ENCODE peak calls at places on chromosomes 7 and 10, in nine cellular contexts. S, I, Q, O, L, M, C, G and Y are unnamed samples. For H3K36me3 and H3K4me1, the result is how much of the 10 kb centered on the place peaks cover.

GRCh38 chr10:121516483-121516882 is 81.8 kb downstream of the FGFR2 start:
- DNase-seq in C (no peak), I (no peak), S (no peak), M (no peak), G (no peak), Q (no peak), O (no peak), L (no peak), Y (no peak)

GRCh38 chr10:92573091-92573797 is 649 bp downstream of the IDE start:
- DNase-seq in O (peak), S (no peak), Q (no peak), I (peak), L (no peak), G (no peak), C (peak), M (peak), Y (peak)

GRCh38 chr7:32062150-32062549 is 8.1 kb downstream of the PDE1C start:
- DNase-seq in I (peak), Q (no peak), G (peak), S (no peak), M (peak), L (no peak), O (peak), C (no peak), Y (peak)

GRCh38 chr7:26198133-26198780 is 2.3 kb downstream of the HNRNPA2B1 start:
- DNase-seq in O (no peak), L (no peak), I (no peak), G (no peak), S (no peak), M (no peak), Q (no peak), C (no peak), Y (no peak)

GRCh38 chr7:148941598-148942280 is 57.6 kb upstream of the EZH2 start:
- DNase-seq in Q (no peak), I (peak), G (peak), M (peak), C (peak), O (peak), L (no peak), S (peak), Y (peak)

GRCh38 chr7:157041514-157042277 is 31.2 kb upstream of the MNX1 start:
- DNase-seq in L (no peak), C (no peak), Q (no peak), G (no peak), S (no peak), O (no peak), I (no peak), M (no peak), Y (no peak)

GRCh38 chr7:98974906-98975816 is 96.8 kb downstream of the TRRAP start:
- DNase-seq in C (no peak), I (no peak), G (peak), L (no peak), M (no peak), S (no peak), O (no peak), Q (no peak), Y (peak)

GRCh38 chr7:69166979-69167516 is 431.2 kb upstream of the AUTS2 start:
- DNase-seq in S (no peak), G (no peak), I (no peak), C (no peak), O (no peak), Q (no peak), M (no peak), L (no peak), Y (no peak)

GRCh38 chr7:28697898-28698563 is 260.1 kb downstream of the TRIL start:
- DNase-seq in I (no peak), O (no peak), S (no peak), C (no peak), M (no peak), G (no peak), Q (no peak), L (no peak), Y (no peak)

GRCh38 chr10:132710746-132711617 is 75.0 kb downstream of the NKX6-2 start:
- DNase-seq in Q (no peak), O (no peak), C (no peak), L (no peak), I (no peak), M (no peak), S (peak), G (peak), Y (no peak)

GRCh38 chr10:45420453-45421192 is 46.6 kb downstream of the ALOX5 start:
- DNase-seq in M (peak), S (peak), G (peak), Q (no peak), I (peak), C (no peak), O (peak), L (peak), Y (no peak)

GRCh38 chr10:79329529-79329928 is 17.7 kb upstream of the PPIF start:
- DNase-seq in I (no peak), Q (no peak), L (no peak), O (no peak), G (no peak), C (no peak), S (no peak), M (no peak), Y (no peak)

GRCh38 chr10:61592581-61592980 is 70.1 kb upstream of the CABCOCO1 start:
- DNase-seq in Q (no peak), M (no peak), L (no peak), O (no peak), G (no peak), C (no peak), I (peak), S (no peak), Y (peak)

GRCh38 chr7:4689151-4689550 is 7.1 kb downstream of the FOXK1 start:
- DNase-seq in C (no peak), M (no peak), L (no peak), S (no peak), Q (no peak), O (no peak), I (no peak), G (no peak), Y (no peak)

GRCh38 chr10:51203359-51203758 is 129.1 kb downstream of the PRKG1 start:
- DNase-seq in Q (no peak), G (no peak), M (no peak), C (no peak), O (no peak), S (no peak), I (no peak), L (no peak), Y (no peak)

GRCh38 chr10:458466-458865 is 231.0 kb downstream of the DIP2C start:
- DNase-seq in G (no peak), C (no peak), M (no peak), S (no peak), L (no peak), I (no peak), Q (no peak), O (no peak), Y (no peak)

GRCh38 chr7:47407136-47407535 is 174.8 kb downstream of the TNS3 start:
- DNase-seq in L (no peak), S (no peak), I (peak), O (no peak), G (no peak), C (no peak), Q (no peak), M (no peak), Y (no peak)

GRCh38 chr10:68647928-68648327 is 73.1 kb upstream of the CCAR1 start:
- DNase-seq in L (no peak), S (no peak), G (no peak), Q (no peak), O (peak), C (no peak), I (no peak), M (no peak), Y (peak)

GRCh38 chr10:77949167-77949566 is 22.6 kb upstream of the DLG5 start:
- DNase-seq in Q (no peak), G (no peak), O (peak), M (no peak), L (no peak), S (no peak), C (no peak), I (no peak), Y (peak)

GRCh38 chr10:3811331-3811870 is 26.4 kb upstream of the KLF6 start:
- DNase-seq in S (peak), C (no peak), I (peak), G (no peak), L (no peak), Q (no peak), M (no peak), O (peak), Y (peak)

GRCh38 chr7:101598422-101598957 is 30.6 kb downstream of the MYL10 start:
- DNase-seq in I (peak), O (no peak), G (no peak), L (no peak), Q (no peak), S (no peak), C (no peak), M (peak), Y (no peak)

GRCh38 chr10:127932521-127933270 is 25.8 kb downstream of the PTPRE start:
- DNase-seq in O (no peak), M (no peak), I (no peak), C (no peak), S (no peak), L (no peak), G (no peak), Q (no peak), Y (no peak)

GRCh38 chr7:77759294-77759889 is 38.8 kb downstream of the TMEM60 start:
- DNase-seq in C (peak), O (peak), Q (peak), I (peak), M (peak), G (no peak), S (peak), L (no peak), Y (peak)

GRCh38 chr10:100895896-100896295 is 16.9 kb upstream of the SLF2 start:
- DNase-seq in O (no peak), M (peak), L (no peak), Q (no peak), I (no peak), G (no peak), C (no peak), S (no peak), Y (no peak)

GRCh38 chr10:132277311-132277741 is 30.4 kb downstream of the STK32C start:
- DNase-seq in M (no peak), L (no peak), G (no peak), S (no peak), O (no peak), Q (no peak), C (no peak), I (no peak), Y (no peak)

GRCh38 chr7:159031135-159031701 is 113.4 kb downstream of the VIPR2 start:
- DNase-seq in O (no peak), Q (no peak), S (no peak), M (peak), L (no peak), I (peak), G (peak), C (no peak), Y (no peak)

GRCh38 chr7:108347616-108348015 is 108.6 kb downstream of the NRCAM start:
- DNase-seq in G (no peak), I (no peak), L (no peak), O (peak), Q (no peak), M (no peak), S (no peak), C (peak), Y (peak)

GRCh38 chr7:104982773-104983619 is 31.0 kb upstream of the KMT2E start:
- DNase-seq in L (no peak), G (no peak), O (no peak), M (no peak), S (no peak), Q (no peak), C (no peak), I (no peak), Y (no peak)

GRCh38 chr7:158814637-158815036 is 14.7 kb downstream of the ESYT2 start:
- DNase-seq in O (no peak), M (no peak), G (no peak), I (no peak), S (peak), C (no peak), L (no peak), Q (no peak), Y (peak)

GRCh38 chr7:150719960-150720891 is 3.8 kb downstream of the GIMAP1 start:
- DNase-seq in C (no peak), S (peak), G (peak), L (no peak), M (no peak), O (no peak), Q (no peak), I (no peak), Y (no peak)

GRCh38 chr7:80656029-80656428 is 17.6 kb downstream of the CD36 start:
- DNase-seq in G (no peak), Q (no peak), C (no peak), M (no peak), S (no peak), O (no peak), I (no peak), L (no peak), Y (no peak)

GRCh38 chr10:129964611-129965417 is 740 bp upstream of the EBF3 start:
- DNase-seq in Q (no peak), C (peak), S (no peak), I (no peak), L (no peak), M (no peak), O (no peak), G (peak), Y (peak)

GRCh38 chr10:88557659-88558058 is 25.5 kb downstream of the RNLS start:
- DNase-seq in M (no peak), I (no peak), C (no peak), Q (no peak), L (no peak), S (no peak), O (peak), G (no peak), Y (no peak)

GRCh38 chr7:2112261-2113203 is 120.2 kb downstream of the MAD1L1 start:
- DNase-seq in S (no peak), G (no peak), L (no peak), C (no peak), Q (no peak), I (no peak), M (no peak), O (no peak), Y (no peak)

GRCh38 chr10:67256984-67257383 is 331.1 kb downstream of the LRRTM3 start:
- DNase-seq in I (no peak), Q (no peak), O (no peak), C (no peak), L (no peak), S (no peak), G (no peak), M (no peak), Y (peak)

GRCh38 chr7:43727003-43727402 is 2.3 kb downstream of the COA1 start:
- DNase-seq in C (no peak), G (no peak), L (no peak), M (no peak), O (no peak), I (no peak), S (no peak), Q (no peak), Y (no peak)
- H3K4me3 ChIP-seq in C (no peak), G (no peak), L (no peak), M (no peak), O (no peak), I (no peak), S (no peak), Q (no peak), Y (no peak)

DNA sequence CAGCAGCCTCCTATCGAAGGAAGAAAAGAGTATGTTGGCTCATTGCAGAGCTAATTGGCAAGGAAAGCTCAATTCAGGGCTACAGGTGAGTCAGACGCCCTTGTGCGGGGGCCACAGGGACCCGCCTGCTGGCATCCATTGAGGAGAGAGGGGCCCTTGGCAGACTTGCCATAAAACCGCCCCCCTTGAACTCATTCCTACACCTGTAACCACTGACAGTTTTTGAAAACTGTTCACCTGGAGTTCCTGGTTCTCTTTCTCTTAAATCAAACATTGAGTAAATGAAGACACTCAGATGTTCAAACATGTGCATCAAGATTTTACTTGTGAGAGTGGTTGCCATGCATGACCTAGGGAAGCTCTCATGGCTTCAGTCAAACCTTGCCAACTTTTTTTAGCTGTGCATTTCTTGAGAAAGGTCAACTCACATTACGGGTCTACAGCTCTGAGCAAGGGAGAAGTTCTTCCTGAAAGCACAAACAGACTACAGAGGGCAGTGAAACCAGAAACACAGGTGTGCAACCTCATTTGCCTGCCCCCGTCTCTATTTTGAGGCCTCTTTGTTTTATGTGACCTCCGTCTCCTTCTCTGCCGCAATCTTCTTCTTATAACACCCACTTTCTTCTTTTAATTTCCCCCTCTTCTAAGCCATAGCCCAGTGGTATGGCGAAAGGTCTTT is 87.8 kb downstream of the TBXAS1 start:
- DNase-seq in M (no peak), Q (no peak), I (no peak), L (no peak), O (no peak), C (no peak), S (no peak), G (no peak), Y (no peak)
- H3K36me3 ChIP-seq in M (under half), Q (under half), I (under half), L (under half), O (under half), C (under half), S (under half), G (under half), Y (under half)

DNA sequence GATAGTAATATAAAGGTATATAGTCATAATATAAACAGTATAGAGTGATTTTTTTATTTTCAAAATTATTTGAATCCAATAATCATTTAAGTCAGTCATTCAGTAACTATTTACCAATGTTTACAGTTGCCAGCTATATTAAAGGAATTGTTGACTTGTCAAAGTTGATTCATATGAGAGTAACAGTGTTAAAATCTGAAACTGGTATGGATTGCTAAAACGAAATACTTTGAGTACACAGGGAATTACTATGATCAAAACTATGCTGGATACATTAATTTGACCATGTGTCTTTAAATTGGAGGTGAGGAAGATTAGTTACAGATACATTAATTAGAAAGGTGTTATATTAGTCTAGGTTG is 282.6 kb downstream of the ADK start:
- DNase-seq in I (no peak), M (no peak), O (no peak), S (no peak), C (no peak), Q (no peak), G (no peak), L (no peak), Y (no peak)
- H3K4me1 ChIP-seq in I (under half), M (under half), O (under half), S (under half), C (under half), Q (under half), G (under half), L (under half), Y (under half)

GRCh38 chr7:18497082-18497481 is 1.5 kb downstream of the HDAC9 start:
- DNase-seq in C (no peak), S (no peak), O (no peak), L (no peak), G (no peak), Q (no peak), I (no peak), M (no peak), Y (no peak)

GRCh38 chr7:18496336-18496700 is 769 bp downstream of the HDAC9 start:
- DNase-seq in C (no peak), M (no peak), O (no peak), Q (no peak), S (no peak), I (no peak), G (no peak), L (no peak), Y (no peak)

GRCh38 chr7:18499407-18500197 is 4.1 kb downstream of the HDAC9 start:
- DNase-seq in I (peak), M (peak), S (no peak), Q (no peak), G (no peak), L (no peak), C (no peak), O (no peak), Y (no peak)

GRCh38 chr7:18497800-18498199 is 2.3 kb downstream of the HDAC9 start:
- DNase-seq in C (no peak), Q (no peak), M (no peak), O (no peak), L (no peak), S (no peak), G (no peak), I (no peak), Y (no peak)

DNA sequence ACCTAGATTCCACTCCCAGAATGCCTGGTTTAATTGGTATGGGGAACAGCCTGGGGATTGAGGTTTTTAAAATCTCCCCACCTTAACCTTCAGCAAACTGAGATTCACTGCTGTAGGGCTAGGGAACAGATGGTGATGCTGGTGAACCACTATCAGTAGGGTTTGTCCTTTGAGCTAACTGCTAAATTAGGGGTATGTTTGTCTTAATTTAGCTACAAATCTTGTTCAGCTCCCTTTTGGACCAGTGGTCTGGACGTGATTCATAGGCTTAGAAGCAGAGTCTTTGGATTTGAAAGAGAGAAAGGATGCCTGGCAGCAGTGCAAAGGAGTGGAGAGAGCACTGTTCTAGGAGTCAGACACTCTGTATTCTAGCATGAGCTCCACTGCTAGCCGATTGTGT is 2.8 kb downstream of the HDAC9 start:
- DNase-seq in M (no peak), C (no peak), L (no peak), Q (no peak), S (no peak), O (no peak), G (no peak), I (no peak), Y (no peak)
- H3K4me3 ChIP-seq in M (no peak), C (no peak), L (no peak), Q (peak), S (no peak), O (no peak), G (no peak), I (no peak), Y (peak)

GRCh38 chr10:123289432-123289831 is 135.2 kb downstream of the BUB3 start:
- DNase-seq in G (no peak), M (no peak), O (no peak), L (no peak), Q (no peak), I (no peak), C (no peak), S (no peak), Y (no peak)
- H3K36me3 ChIP-seq in G (under half), M (under half), O (under half), L (under half), Q (under half), I (under half), C (under half), S (under half), Y (under half)

GRCh38 chr10:47262606-47263295 is 37.2 kb upstream of the GDF10 start:
- DNase-seq in M (no peak), Q (no peak), S (no peak), G (no peak), L (no peak), C (no peak), O (peak), I (no peak), Y (no peak)
- H3K4me1 ChIP-seq in M (under half), Q (under half), S (half or more), G (under half), L (under half), C (under half), O (under half), I (under half), Y (under half)

DNA sequence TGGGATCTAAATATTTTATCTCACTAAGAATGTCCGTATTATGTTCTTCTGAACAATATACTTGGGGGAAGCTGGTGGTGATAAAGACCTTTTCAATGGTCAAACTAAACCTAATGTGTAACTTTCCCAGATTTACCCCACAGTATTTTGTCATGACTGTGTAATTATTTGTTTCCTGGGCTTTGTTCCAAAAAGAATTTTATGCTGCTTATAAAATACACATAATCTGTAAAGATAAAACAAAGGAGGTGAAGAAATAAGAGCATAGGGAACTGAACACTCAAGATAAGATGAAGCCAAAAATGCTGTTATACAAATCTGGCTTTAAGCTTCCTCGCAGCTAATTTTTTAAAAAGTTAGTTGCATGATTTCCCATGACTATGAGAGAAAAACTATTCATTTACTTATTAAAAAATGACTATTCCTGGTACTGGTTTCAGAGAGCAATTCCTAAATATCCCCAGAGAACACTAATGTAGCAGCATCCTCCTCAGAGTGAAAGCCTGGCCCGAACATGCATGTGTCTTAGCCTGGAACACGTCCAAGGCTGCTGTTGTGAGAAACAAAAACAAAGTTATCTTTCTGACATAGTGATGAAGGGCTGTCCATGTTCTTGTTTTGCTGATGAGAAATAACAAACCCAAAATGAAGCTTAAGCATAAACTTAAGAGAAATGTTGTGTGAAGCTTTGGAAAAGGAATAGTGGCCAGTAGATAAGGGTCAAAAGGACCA is 33.9 kb downstream of the MALSU1 start:
- DNase-seq in S (no peak), O (peak), L (no peak), G (peak), Q (no peak), I (no peak), C (no peak), M (no peak), Y (no peak)
- H3K4me3 ChIP-seq in S (no peak), O (no peak), L (no peak), G (no peak), Q (no peak), I (no peak), C (no peak), M (no peak), Y (no peak)